ENCODE peak calls at places on chromosomes 11 and 22, in five cellular contexts. A is fibroblast of lung, C is A673, D is transverse colon, Z is IMR-90. M is an unnamed sample. For H3K4me1 and H3K9me3, the result is how much of the 10 kb centered on the place peaks cover.

GRCh38 chr22:19476023-19476422 is 3.0 kb downstream of the UFD1 start:
- DNase-seq in D (no peak), C (no peak), A (no peak), Z (no peak), M (no peak)

GRCh38 chr11:27395556-27396258 is 32.7 kb upstream of the CCDC34 start:
- DNase-seq in C (peak), D (peak), A (peak), Z (peak), M (no peak)

GRCh38 chr11:67504950-67505561 is at the start of gene PITPNM1:
- DNase-seq in C (peak), Z (peak), A (peak), D (peak), M (peak)

GRCh38 chr11:554824-555499 is 5.6 kb downstream of the LMNTD2 start:
- DNase-seq in Z (no peak), D (peak), A (peak), C (peak), M (peak)

GRCh38 chr11:7245341-7245740 is 6.4 kb upstream of the SYT9 start:
- DNase-seq in Z (no peak), D (no peak), C (no peak), A (no peak), M (no peak)

GRCh38 chr11:88174627-88175003 is 628 bp downstream of the RAB38 start:
- DNase-seq in Z (peak), A (peak), D (peak), C (peak), M (no peak)

GRCh38 chr11:60657880-60658279 is 41.5 kb upstream of the MS4A8 start:
- DNase-seq in D (peak), A (no peak), Z (no peak), C (peak), M (no peak)

GRCh38 chr11:8229299-8230177 is 34.1 kb downstream of the LMO1 start:
- DNase-seq in Z (no peak), D (peak), A (peak), C (no peak), M (no peak)

GRCh38 chr11:74443071-74443864 is 24.1 kb downstream of the KCNE3 start:
- DNase-seq in A (no peak), D (peak), Z (peak), C (peak), M (peak)

GRCh38 chr22:19910180-19910744 is 31.3 kb upstream of the COMT start:
- DNase-seq in A (no peak), C (no peak), D (no peak), Z (no peak), M (no peak)

GRCh38 chr22:25492950-25493790 is 71.3 kb upstream of the GRK3 start:
- DNase-seq in C (peak), Z (no peak), A (no peak), D (no peak), M (no peak)

GRCh38 chr11:118200901-118201680 is 23.7 kb downstream of the JAML start:
- DNase-seq in A (no peak), D (no peak), Z (no peak), C (no peak), M (no peak)

GRCh38 chr22:32331918-32332725 is 25.5 kb upstream of the RFPL3 start:
- DNase-seq in C (no peak), A (no peak), Z (no peak), D (peak), M (no peak)

GRCh38 chr11:120618399-120618798 is 106.9 kb downstream of the GRIK4 start:
- DNase-seq in A (no peak), D (no peak), C (no peak), Z (no peak), M (no peak)

GRCh38 chr22:20125201-20126174 is 6.1 kb upstream of the ZDHHC8 start:
- DNase-seq in Z (no peak), D (no peak), C (no peak), A (no peak), M (no peak)

GRCh38 chr22:27668828-27669797 is 132.4 kb downstream of the MN1 start:
- DNase-seq in Z (peak), D (peak), C (no peak), A (peak), M (peak)

GRCh38 chr11:35951659-35952058 is 7.8 kb downstream of the LDLRAD3 start:
- DNase-seq in Z (no peak), C (peak), A (peak), D (no peak), M (no peak)

GRCh38 chr11:125593113-125593761 is 585 bp downstream of the STT3A start:
- DNase-seq in A (peak), D (peak), Z (peak), C (no peak), M (peak)

GRCh38 chr22:39528080-39528661 is 4.4 kb downstream of the RPS19BP1 start:
- DNase-seq in D (peak), Z (no peak), A (no peak), C (peak), M (no peak)

GRCh38 chr22:18029686-18030267 is 5.4 kb upstream of the MICAL3 start:
- DNase-seq in Z (no peak), A (no peak), C (no peak), D (no peak), M (no peak)

GRCh38 chr11:46387456-46387855 is 4.1 kb downstream of the CHRM4 start:
- DNase-seq in C (no peak), Z (no peak), D (no peak), A (no peak), M (no peak)

GRCh38 chr11:110984147-110984546 is 261.4 kb upstream of the POU2AF2 start:
- DNase-seq in Z (peak), A (peak), C (no peak), D (no peak), M (no peak)

GRCh38 chr11:100719362-100719761 is 32.3 kb downstream of the ARHGAP42 start:
- DNase-seq in Z (peak), D (no peak), A (peak), C (no peak), M (peak)

GRCh38 chr11:57283231-57283990 is 41.3 kb downstream of the TNKS1BP1 start:
- DNase-seq in Z (no peak), C (no peak), A (no peak), D (peak), M (no peak)

GRCh38 chr11:109629734-109630133 is 207.7 kb downstream of the C11orf87 start:
- DNase-seq in Z (no peak), D (no peak), A (no peak), C (no peak), M (no peak)

GRCh38 chr11:128291835-128292234 is 295.5 kb downstream of the ETS1 start:
- DNase-seq in D (peak), Z (no peak), C (no peak), A (no peak), M (no peak)

GRCh38 chr11:87600938-87601337 is 563.2 kb downstream of the TMEM135 start:
- DNase-seq in A (no peak), D (no peak), C (no peak), Z (no peak), M (no peak)

GRCh38 chr11:57646756-57647303 is 2.9 kb downstream of the YPEL4 start:
- DNase-seq in A (no peak), D (no peak), C (peak), Z (no peak), M (no peak)

GRCh38 chr11:127994736-127995135 is 592.6 kb downstream of the ETS1 start:
- DNase-seq in D (no peak), C (no peak), A (peak), Z (peak), M (peak)

GRCh38 chr11:61830318-61831105 is 2.4 kb downstream of the FADS2 start:
- DNase-seq in A (no peak), Z (peak), C (no peak), D (no peak), M (peak)

GRCh38 chr11:77442394-77443053 is 31.4 kb downstream of the PAK1 start:
- DNase-seq in D (no peak), Z (no peak), A (no peak), C (no peak), M (no peak)

GRCh38 chr11:102666331-102666957 is 39.1 kb downstream of the MMP27 start:
- DNase-seq in Z (peak), C (peak), D (peak), A (peak), M (peak)

GRCh38 chr22:31917227-31917921 is 27.0 kb upstream of the YWHAH start:
- DNase-seq in C (no peak), Z (no peak), D (peak), A (no peak), M (no peak)

GRCh38 chr22:23903328-23903971 is 9.3 kb downstream of the MIF start:
- DNase-seq in A (no peak), C (no peak), D (no peak), Z (peak), M (no peak)

GRCh38 chr11:82732348-82732733 is 1.3 kb downstream of the FAM181B start:
- DNase-seq in A (no peak), Z (no peak), D (no peak), C (no peak), M (no peak)
- H3K4me3 ChIP-seq in A (no peak), Z (no peak), D (peak), C (peak), M (peak)

GRCh38 chr22:36351921-36352774 is 35.6 kb downstream of the MYH9 start:
- DNase-seq in C (no peak), D (no peak), Z (no peak), A (peak), M (no peak)
- H3K4me1 ChIP-seq in C (under half), D (half or more), Z (half or more), A (under half), M (under half)

GRCh38 chr11:58763120-58763490 is 31.4 kb upstream of the GLYAT start:
- DNase-seq in Z (no peak), D (no peak), C (no peak), A (no peak), M (no peak)
- H3K9me3 ChIP-seq in Z (under half), D (under half), C (under half), A (under half), M (under half)

GRCh38 chr11:65111159-65111536 is 524 bp upstream of the TM7SF2 start:
- DNase-seq in Z (no peak), A (no peak), C (no peak), D (no peak), M (no peak)

GRCh38 chr11:65111537-65112225 is at the start of gene TM7SF2:
- DNase-seq in A (peak), Z (peak), D (peak), C (peak), M (peak)

GRCh38 chr11:65112551-65113360 is 1.1 kb downstream of the TM7SF2 start:
- DNase-seq in C (peak), A (peak), D (peak), Z (peak), M (no peak)

GRCh38 chr11:65113361-65113756 is 1.7 kb downstream of the TM7SF2 start:
- DNase-seq in A (peak), Z (no peak), D (no peak), C (no peak), M (no peak)

GRCh38 chr11:65112226-65112550 is 516 bp downstream of the TM7SF2 start:
- DNase-seq in C (no peak), A (no peak), D (no peak), Z (no peak), M (no peak)
- H3K4me3 ChIP-seq in C (peak), A (peak), D (peak), Z (peak), M (peak)

DNA sequence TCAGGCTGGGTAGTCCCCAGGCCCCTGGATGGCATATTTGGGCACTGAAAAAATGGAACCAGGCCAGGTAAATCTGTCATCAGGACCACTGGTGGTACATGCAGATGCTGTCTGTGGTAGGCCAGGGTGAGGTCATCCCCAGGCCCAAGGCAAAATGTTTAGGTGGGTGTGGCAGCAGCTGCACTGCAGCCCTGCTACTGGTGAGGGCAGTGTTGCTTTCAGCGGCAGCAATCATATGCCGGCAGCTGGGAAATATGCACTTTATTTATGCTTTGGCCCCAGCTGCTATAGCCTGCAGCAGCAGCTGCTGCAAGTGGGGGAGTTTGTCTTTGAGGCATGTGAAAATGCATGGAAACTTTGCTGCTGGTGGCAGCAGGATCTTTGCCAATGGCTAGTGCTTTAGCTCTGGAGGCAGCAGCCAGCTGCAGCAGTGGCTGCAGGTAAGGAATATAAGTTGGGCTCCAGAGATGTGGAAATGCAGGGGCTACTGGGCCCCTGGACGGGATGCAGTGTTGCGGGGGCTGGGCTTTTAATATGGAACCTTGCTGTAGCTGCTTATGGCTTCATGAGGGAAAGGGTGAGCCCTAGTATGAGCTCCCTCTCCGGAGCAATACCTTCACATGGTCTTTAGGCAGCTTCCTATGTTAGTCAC is 365.7 kb upstream of the CADM1 start:
- DNase-seq in C (no peak), D (peak), A (peak), Z (peak), M (peak)
- H3K4me1 ChIP-seq in C (under half), D (under half), A (under half), Z (under half), M (under half)

GRCh38 chr22:48481748-48482147 is 1345.9 kb downstream of the BRD1 start:
- DNase-seq in Z (no peak), C (no peak), D (no peak), A (no peak), M (no peak)
- H3K9me3 ChIP-seq in Z (under half), C (under half), D (under half), A (under half), M (under half)